ENCODE peak calls at places on chromosome 22, in ten cellular contexts. O is iris pigment epithelial cell; X is left cardiac atrium; T is right lobe of liver; E is stimulated activated CD8-positive, alpha-beta memory T cell treated with anti-CD3 and anti-CD28 coated beads, Interleukin-4, amount 100 ng/mL, for 48 hours; M is activated T-cell treated with anti-CD3 and anti-CD28 coated beads for 1 hour; N is stimulated activated CD4-positive, alpha-beta T cell treated with anti-CD3 and anti-CD28 coated beads, Interleukin-1b, Interleukin-23, amount 100 ng/mL, for 1 hour; V is AG08396; Z is activated CD8-positive, alpha-beta memory T cell treated with anti-CD3 and anti-CD28 coated beads, Interleukin-2, amount 50 U/mL, for 48 hours; U is CD8-positive, alpha-beta memory T cell. I is an unnamed sample.

GRCh38 chr22:50035131-50035881 is 22.7 kb upstream of the IL17REL start:
- DNase-seq in E (no peak), T (no peak), X (no peak), Z (no peak), O (no peak), N (no peak), M (no peak), V (no peak), U (peak; percentile 30), I (peak; percentile 26)

GRCh38 chr22:45073064-45073463 is 63.3 kb upstream of the PHF21B start:
- DNase-seq in V (no peak), U (no peak), Z (no peak), M (no peak), E (no peak), T (no peak), O (no peak), X (no peak), N (no peak), I (no peak)

GRCh38 chr22:41957941-41958556 is 6.1 kb downstream of the SMIM45 start:
- DNase-seq in U (no peak), O (no peak), N (no peak), X (no peak), M (no peak), V (no peak), Z (no peak), T (no peak), E (no peak), I (no peak)

GRCh38 chr22:40694409-40694808 is 15.1 kb downstream of the MCHR1 start:
- DNase-seq in Z (no peak), V (no peak), M (no peak), U (peak; percentile 3), N (no peak), T (no peak), O (no peak), X (no peak), E (no peak), I (no peak)

GRCh38 chr22:29290061-29290460 is 16.4 kb upstream of the GAS2L1 start:
- DNase-seq in Z (no peak), T (no peak), V (no peak), N (no peak), U (no peak), E (no peak), M (no peak), O (no peak), X (no peak), I (no peak)

GRCh38 chr22:48961705-48962104 is 866.0 kb downstream of the BRD1 start:
- DNase-seq in T (no peak), U (no peak), O (no peak), Z (no peak), N (no peak), X (no peak), V (no peak), E (no peak), M (no peak), I (no peak)

GRCh38 chr22:32127904-32128303 is 31.2 kb downstream of the C22orf42 start:
- DNase-seq in T (no peak), Z (no peak), U (no peak), M (no peak), O (no peak), X (no peak), V (no peak), N (no peak), E (no peak), I (no peak)

GRCh38 chr22:19644314-19645223 is 69.7 kb upstream of the SEPTIN5 start:
- DNase-seq in T (no peak), E (no peak), O (no peak), N (no peak), M (no peak), Z (peak; percentile 36), X (no peak), V (no peak), U (no peak), I (no peak)

GRCh38 chr22:50542416-50542927 is 3.2 kb upstream of the KLHDC7B start:
- DNase-seq in N (no peak), O (peak; percentile 50), Z (peak; percentile 77), M (no peak), V (no peak), T (no peak), U (peak; percentile 43), X (no peak), E (peak; percentile 74), I (no peak)

GRCh38 chr22:39456262-39457046 is at the start of gene MGAT3:
- DNase-seq in U (peak; percentile 57), E (peak; percentile 32), O (no peak), N (no peak), V (peak; percentile 39), T (no peak), Z (no peak), M (no peak), X (no peak), I (no peak)

GRCh38 chr22:39363751-39364484 is 14.1 kb downstream of the SYNGR1 start:
- DNase-seq in M (no peak), T (no peak), U (no peak), O (no peak), V (no peak), E (no peak), Z (no peak), X (no peak), N (no peak), I (no peak)